ENCODE peak calls at places on chromosome 20, in four cellular contexts. U is left cardiac atrium, Y is fibroblast of lung, E is lung microvascular endothelial cell. L is an unnamed sample.

GRCh38 chr20:45890997-45891983 is at the start of the genes CTSA and NEURL2:
- DNase-seq in U (peak; percentile 95), Y (peak; percentile 88), E (peak; percentile 93), L (peak; percentile 78)

GRCh38 chr20:44326391-44327159 is 10.3 kb upstream of the R3HDML start:
- DNase-seq in U (no peak), Y (no peak), E (no peak), L (no peak)

GRCh38 chr20:53752971-53753879 is 159.6 kb upstream of the ZNF217 start:
- DNase-seq in U (no peak), Y (peak; percentile 84), E (peak; percentile 5), L (peak; percentile 67)

GRCh38 chr20:43975096-43975768 is 60.6 kb downstream of the TOX2 start:
- DNase-seq in U (no peak), Y (peak; percentile 88), E (peak; percentile 80), L (peak; percentile 42)

GRCh38 chr20:14062171-14062570 is 66.9 kb downstream of the MACROD2 start:
- DNase-seq in U (no peak), Y (no peak), E (no peak), L (no peak)

GRCh38 chr20:41499961-41500725 is 118.0 kb downstream of the CHD6 start:
- DNase-seq in U (no peak), Y (peak; percentile 39), E (no peak), L (no peak)

GRCh38 chr20:5569021-5569420 is 181.2 kb upstream of the SHLD1 start:
- DNase-seq in U (no peak), Y (peak; percentile 18), E (peak; percentile 66), L (peak; percentile 33)

GRCh38 chr20:20360464-20360863 is 7.4 kb upstream of the INSM1 start:
- DNase-seq in U (no peak), Y (peak; percentile 53), E (peak; percentile 71), L (peak; percentile 47)

GRCh38 chr20:38779247-38780097 is 26.0 kb upstream of the PPP1R16B start:
- DNase-seq in U (no peak), Y (no peak), E (no peak), L (no peak)

GRCh38 chr20:35517125-35517524 is 12.3 kb downstream of the C20orf173 start:
- DNase-seq in U (no peak), Y (no peak), E (no peak), L (no peak)

GRCh38 chr20:61254881-61255589 is 3.0 kb downstream of the CDH4 start:
- DNase-seq in U (no peak), Y (peak; percentile 82), E (no peak), L (no peak)

GRCh38 chr20:24584538-24585356 is 115.3 kb downstream of the SYNDIG1 start:
- DNase-seq in U (no peak), Y (peak; percentile 47), E (no peak), L (no peak)

GRCh38 chr20:61723538-61724257 is 342.0 kb downstream of the TAF4 start:
- DNase-seq in U (no peak), Y (no peak), E (no peak), L (no peak)

GRCh38 chr20:42179768-42180167 is 561.6 kb upstream of the CHD6 start:
- DNase-seq in U (no peak), Y (no peak), E (no peak), L (no peak)

GRCh38 chr20:64115171-64115911 is 8.0 kb upstream of the NPBWR2 start:
- DNase-seq in U (no peak), Y (no peak), E (no peak), L (no peak)

GRCh38 chr20:57053798-57054552 is 212.5 kb downstream of the BMP7 start:
- DNase-seq in U (no peak), Y (no peak), E (no peak), L (no peak)

GRCh38 chr20:38320221-38320620 is 16.3 kb downstream of the BPI start:
- DNase-seq in U (no peak), Y (no peak), E (peak; percentile 16), L (no peak)

GRCh38 chr20:60453847-60454246 is 495.6 kb downstream of the CDH26 start:
- DNase-seq in U (no peak), Y (no peak), E (no peak), L (no peak)

GRCh38 chr20:51023617-51024155 is 779 bp upstream of the KCNG1 start:
- DNase-seq in U (no peak), Y (no peak), E (no peak), L (no peak)

GRCh38 chr20:62063981-62064787 is 1.5 kb downstream of the TAF4 start:
- DNase-seq in U (peak; percentile 51), Y (no peak), E (peak; percentile 18), L (no peak)

GRCh38 chr20:36575066-36575743 is 1.8 kb downstream of the TGIF2 start:
- DNase-seq in U (peak; percentile 71), Y (peak; percentile 60), E (peak; percentile 39), L (peak; percentile 76)

GRCh38 chr20:62885808-62886708 is 24.4 kb upstream of the TCFL5 start:
- DNase-seq in U (no peak), Y (no peak), E (no peak), L (no peak)

GRCh38 chr20:23362392-23363256 is 642 bp downstream of the GZF1 start:
- DNase-seq in U (peak; percentile 58), Y (peak; percentile 34), E (peak; percentile 54), L (peak; percentile 9)

GRCh38 chr20:40333591-40333990 is 355.4 kb downstream of the MAFB start:
- DNase-seq in U (no peak), Y (no peak), E (no peak), L (no peak)

GRCh38 chr20:35947489-35947888 is 6.8 kb downstream of the SCAND1 start:
- DNase-seq in U (no peak), Y (peak; percentile 17), E (peak; percentile 37), L (peak; percentile 49)

GRCh38 chr20:21981607-21982344 is 276.3 kb downstream of the PAX1 start:
- DNase-seq in U (peak; percentile 35), Y (peak; percentile 32), E (no peak), L (no peak)

GRCh38 chr20:62887147-62887859 is 25.7 kb upstream of the TCFL5 start:
- DNase-seq in U (peak; percentile 67), Y (peak; percentile 96), E (peak; percentile 94), L (peak; percentile 67)

GRCh38 chr20:17874271-17875105 is 94.1 kb downstream of the SNX5 start:
- DNase-seq in U (no peak), Y (no peak), E (no peak), L (no peak)

GRCh38 chr20:52242237-52243230 is 51.0 kb upstream of the ZFP64 start:
- DNase-seq in U (no peak), Y (peak; percentile 4), E (peak; percentile 8), L (peak; percentile 6)

GRCh38 chr20:16569218-16570153 is 3.8 kb downstream of the KIF16B start:
- DNase-seq in U (no peak), Y (no peak), E (no peak), L (no peak)

L was measured in H4.